ENCODE peak calls at places on chromosome 5, in seven cellular contexts. Z is K562, N is GM12878, C is SK-N-SH, O is HepG2, K is A549, M is H1. V is an unnamed sample.
A peak's percentile ranks its signal among the peaks of the same experiment; 100 is the strongest.

GRCh38 chr5:318341-318897 is 3.1 kb upstream of the AHRR start:
- DNase-seq in M (no peak), K (no peak), N (no peak), O (no peak), Z (no peak), C (no peak), V (peak; percentile 46)

GRCh38 chr5:9316733-9317132 is 229.1 kb downstream of the SEMA5A start:
- DNase-seq in O (no peak), M (no peak), Z (no peak), C (no peak), N (no peak), K (no peak), V (no peak)

GRCh38 chr5:1152771-1153282 is 41.0 kb upstream of the SLC12A7 start:
- DNase-seq in O (no peak), C (no peak), M (no peak), Z (no peak), N (no peak), K (no peak), V (no peak)

GRCh38 chr5:109676920-109677319 is 12.8 kb upstream of the MAN2A1 start:
- DNase-seq in Z (no peak), O (no peak), N (no peak), C (no peak), K (no peak), M (no peak), V (no peak)

GRCh38 chr5:122286547-122286946 is 25.5 kb upstream of the SNCAIP start:
- DNase-seq in N (no peak), Z (no peak), O (no peak), C (no peak), M (no peak), K (no peak), V (no peak)

GRCh38 chr5:157994271-157994691 is 135.3 kb upstream of the CLINT1 start:
- DNase-seq in M (no peak), Z (no peak), K (no peak), O (no peak), N (no peak), C (no peak), V (no peak)

GRCh38 chr5:126395198-126395597 is 28.0 kb upstream of the GRAMD2B start:
- DNase-seq in C (no peak), Z (no peak), K (no peak), M (no peak), N (no peak), O (no peak), V (peak; percentile 73)

GRCh38 chr5:140246378-140247122 is 56.4 kb downstream of the PFDN1 start:
- DNase-seq in N (no peak), K (no peak), O (no peak), Z (no peak), M (no peak), C (peak; percentile 37), V (peak; percentile 84)

GRCh38 chr5:142364251-142365145 is 39.7 kb upstream of the SPRY4 start:
- DNase-seq in K (peak; percentile 53), Z (peak; percentile 85), O (no peak), N (no peak), M (no peak), C (no peak), V (no peak)

GRCh38 chr5:32949571-32949970 is 238.4 kb downstream of the NPR3 start:
- DNase-seq in K (no peak), Z (no peak), C (no peak), N (no peak), M (no peak), O (no peak), V (no peak)

GRCh38 chr5:154513669-154514084 is 35.6 kb upstream of the HAND1 start:
- DNase-seq in Z (no peak), K (no peak), N (peak; percentile 61), O (no peak), C (no peak), M (no peak), V (no peak)

GRCh38 chr5:52692039-52692438 is 95.7 kb upstream of the ITGA1 start:
- DNase-seq in N (no peak), K (no peak), O (no peak), Z (no peak), M (no peak), C (no peak), V (peak; percentile 87)

GRCh38 chr5:179212870-179213269 is 132.4 kb downstream of the ADAMTS2 start:
- DNase-seq in N (no peak), C (peak; percentile 67), Z (no peak), K (no peak), O (no peak), M (no peak), V (no peak)

GRCh38 chr5:172939045-172939444 is 20.2 kb upstream of the RPL26L1 start:
- DNase-seq in K (no peak), C (no peak), M (peak; percentile 65), O (peak; percentile 45), Z (peak; percentile 67), N (no peak), V (peak; percentile 55)

GRCh38 chr5:54659651-54660050 is 142.1 kb downstream of the SNX18 start:
- DNase-seq in K (no peak), M (no peak), N (no peak), C (no peak), Z (no peak), O (no peak), V (peak; percentile 42)

GRCh38 chr5:161189452-161189851 is 337.4 kb upstream of the ATP10B start:
- DNase-seq in N (no peak), O (no peak), M (no peak), K (no peak), C (no peak), Z (no peak), V (no peak)

GRCh38 chr5:1292139-1292538 is 2.7 kb downstream of the TERT start:
- DNase-seq in N (no peak), C (no peak), Z (no peak), M (peak; percentile 41), O (no peak), K (no peak), V (no peak)

GRCh38 chr5:108345541-108346171 is 36.2 kb downstream of the FBXL17 start:
- DNase-seq in N (peak; percentile 5), M (no peak), C (peak; percentile 12), O (peak; percentile 43), Z (peak; percentile 55), K (peak; percentile 2), V (peak; percentile 67)

GRCh38 chr5:138752341-138752950 is 779 bp upstream of the CTNNA1 start:
- DNase-seq in K (peak; percentile 57), C (no peak), N (no peak), O (peak; percentile 39), Z (peak; percentile 71), M (peak; percentile 57), V (no peak)
- TF ChIP-seq RFX5 in K (no peak), C (no peak), N (no peak), O (no peak), Z (no peak), M (no peak), V (no peak)

DNA sequence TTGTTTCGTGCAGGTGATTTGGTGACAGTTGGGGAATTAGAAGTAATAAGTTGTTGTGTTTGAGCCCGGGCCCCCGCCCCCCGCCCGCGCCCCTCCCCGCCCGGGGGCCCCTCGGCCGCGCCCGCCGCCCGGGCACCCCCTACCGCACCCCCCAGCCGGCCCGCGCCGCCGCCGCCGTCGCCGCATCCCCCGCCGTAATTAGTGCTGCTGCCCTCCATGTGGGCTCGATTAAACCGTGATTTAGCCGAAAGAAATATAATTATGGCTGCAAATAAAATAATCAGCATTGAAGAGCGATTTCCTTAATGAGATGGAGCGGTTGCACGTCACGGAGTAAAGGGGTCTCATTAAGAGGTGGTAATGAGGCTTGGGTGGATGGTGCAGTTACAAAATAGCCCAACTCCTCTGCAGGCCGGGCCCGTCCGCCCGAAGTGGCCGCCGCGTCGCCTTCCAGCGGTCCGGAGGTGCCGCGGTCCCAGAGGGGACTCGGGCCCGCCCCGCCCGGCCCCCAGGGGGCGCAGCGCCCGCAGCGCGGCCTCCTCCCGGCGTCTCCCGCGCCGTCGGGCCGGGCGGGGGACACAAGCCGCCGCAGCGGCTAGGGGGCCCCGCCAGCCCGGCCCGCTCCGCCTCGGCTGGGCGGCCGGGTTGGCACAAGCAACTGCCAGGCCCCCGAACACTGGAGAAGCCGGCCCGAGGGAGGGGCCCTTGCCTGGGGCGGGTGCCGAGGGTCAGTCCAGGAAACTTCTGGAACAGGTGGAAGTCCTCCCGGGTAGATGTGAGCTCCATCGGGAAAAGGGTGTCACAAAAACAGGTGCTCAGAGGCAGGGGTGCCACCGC is 6.9 kb upstream of the OTP start:
- DNase-seq in C (peak; percentile 93), N (no peak), Z (peak; percentile 73), M (peak; percentile 77), O (peak; percentile 13), K (peak; percentile 86), V (no peak)
- TF ChIP-seq RFX5 in C (no peak), N (no peak), Z (no peak), M (no peak), O (no peak), K (no peak), V (no peak)

GRCh38 chr5:96141749-96142148 is 180.1 kb upstream of the ELL2 start:
- DNase-seq in K (no peak), C (no peak), N (no peak), M (no peak), O (peak; percentile 60), Z (no peak), V (no peak)

GRCh38 chr5:96140084-96140483 is 178.4 kb upstream of the ELL2 start:
- DNase-seq in N (no peak), Z (no peak), O (no peak), K (no peak), C (no peak), M (no peak), V (no peak)

GRCh38 chr5:96142184-96142781 is 180.6 kb upstream of the ELL2 start:
- DNase-seq in K (no peak), Z (no peak), C (no peak), N (no peak), O (no peak), M (no peak), V (no peak)

GRCh38 chr5:96142786-96143434 is 181.3 kb upstream of the ELL2 start:
- DNase-seq in C (no peak), O (no peak), M (no peak), N (no peak), K (no peak), Z (no peak), V (peak; percentile 69)

GRCh38 chr5:96140496-96140895 is 178.8 kb upstream of the ELL2 start:
- DNase-seq in O (no peak), Z (no peak), K (no peak), N (no peak), M (no peak), C (no peak), V (no peak)
- TF ChIP-seq RFX5 in O (no peak), Z (no peak), K (no peak), N (no peak), M (no peak), C (no peak), V (no peak)

DNA sequence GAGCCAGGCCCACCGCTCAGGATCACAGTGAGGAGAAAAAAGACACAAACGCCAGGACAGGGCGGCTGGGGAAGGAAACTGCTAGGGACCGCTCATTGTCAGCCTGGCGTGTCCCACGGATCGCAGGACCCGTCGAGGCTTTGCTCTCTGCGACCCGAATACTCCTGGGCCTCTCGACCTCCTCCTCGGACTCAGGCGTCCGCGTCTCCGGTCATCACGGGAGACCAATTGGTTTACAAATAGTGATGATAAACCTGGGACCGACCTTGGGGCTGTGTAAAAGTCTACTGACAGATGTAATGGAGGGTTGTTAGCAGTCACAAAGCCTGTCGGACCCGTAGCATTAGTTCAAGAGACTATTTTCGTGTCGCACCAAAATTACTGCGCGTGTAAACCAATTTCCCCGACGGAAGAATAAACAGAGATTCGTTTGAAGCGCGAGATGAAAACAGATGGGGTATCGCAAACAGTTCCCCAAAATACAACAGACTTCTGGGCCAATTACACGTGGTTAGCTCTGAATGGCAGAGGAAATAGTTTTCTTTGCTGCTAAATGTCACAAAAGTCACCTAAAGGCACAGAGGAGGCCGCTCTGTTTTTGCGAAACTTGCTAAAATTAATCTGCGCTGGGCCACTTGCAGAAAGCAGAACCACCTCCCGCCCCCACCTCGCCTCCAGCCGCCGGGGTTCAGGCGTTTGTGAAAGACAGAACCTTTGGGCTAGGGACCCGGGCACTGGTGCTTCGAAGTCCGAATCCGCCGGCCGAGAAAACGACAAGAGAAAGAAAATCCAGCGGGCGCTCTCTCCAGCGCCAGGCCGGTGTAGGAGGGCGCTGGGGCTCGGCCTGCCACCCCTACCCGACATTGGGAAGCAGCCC is 67.6 kb downstream of the FOXD1 start:
- DNase-seq in Z (no peak), O (no peak), C (peak; percentile 28), N (no peak), M (no peak), K (no peak), V (no peak)
- TF ChIP-seq RFX5 in Z (no peak), O (no peak), C (no peak), N (no peak), M (no peak), K (no peak), V (no peak)